ENCODE peak calls at places on chromosome 17, in seven cellular contexts. L, Q, U, B, Y, A and H are unnamed samples.

GRCh38 chr17:68356520-68356919 is 65.2 kb downstream of the ARSG start:
- DNase-seq in Y (no peak), Q (no peak), B (no peak), U (no peak), L (no peak), A (no peak), H (peak; percentile 37)

GRCh38 chr17:72619976-72620650 is 472.4 kb downstream of the SLC39A11 start:
- DNase-seq in L (no peak), Y (no peak), A (no peak), Q (no peak), B (no peak), U (no peak), H (no peak)

GRCh38 chr17:71023631-71024030 is 854.3 kb downstream of the KCNJ2 start:
- DNase-seq in L (no peak), A (no peak), Q (no peak), Y (no peak), U (no peak), B (no peak), H (no peak)

GRCh38 chr17:31859487-31860008 is 504 bp upstream of the COPRS start:
- DNase-seq in Q (no peak), U (no peak), B (no peak), A (no peak), Y (no peak), L (no peak), H (no peak)

GRCh38 chr17:40452921-40453378 is 9.7 kb downstream of the IGFBP4 start:
- DNase-seq in U (no peak), A (no peak), L (no peak), B (no peak), Y (no peak), Q (peak; percentile 36), H (no peak)

GRCh38 chr17:44043326-44043725 is 23.1 kb downstream of the LSM12 start:
- DNase-seq in Q (no peak), Y (no peak), U (no peak), L (no peak), A (no peak), B (no peak), H (no peak)

GRCh38 chr17:16286947-16287562 is 66.2 kb downstream of the CENPV start:
- DNase-seq in Y (no peak), B (no peak), L (peak; percentile 19), U (no peak), Q (no peak), A (no peak), H (peak; percentile 31)

GRCh38 chr17:600576-601301 is 113.9 kb downstream of the VPS53 start:
- DNase-seq in U (no peak), A (no peak), B (no peak), Q (no peak), L (no peak), Y (no peak), H (peak; percentile 18)

GRCh38 chr17:16377804-16378400 is 3.0 kb upstream of the UBB start:
- DNase-seq in Q (no peak), U (no peak), Y (no peak), L (no peak), A (peak; percentile 56), B (no peak), H (no peak)

GRCh38 chr17:679491-679890 is 35.1 kb downstream of the VPS53 start:
- DNase-seq in Y (no peak), A (no peak), U (no peak), B (no peak), Q (no peak), L (no peak), H (no peak)

GRCh38 chr17:31313982-31314787 is at the start of gene EVI2B:
- DNase-seq in L (no peak), B (no peak), Y (no peak), Q (no peak), U (no peak), A (no peak), H (no peak)

GRCh38 chr17:76469076-76469990 is 1.9 kb downstream of the AANAT start:
- DNase-seq in B (no peak), Q (no peak), L (no peak), A (no peak), Y (no peak), U (no peak), H (no peak)

GRCh38 chr17:28385037-28385797 is 13.7 kb downstream of the SARM1 start:
- DNase-seq in B (no peak), A (no peak), Q (peak; percentile 64), Y (no peak), L (no peak), U (peak; percentile 44), H (peak; percentile 42)

GRCh38 chr17:77810536-77810935 is 148.0 kb upstream of the TNRC6C start:
- DNase-seq in Y (no peak), B (no peak), A (no peak), L (no peak), U (peak; percentile 80), Q (no peak), H (peak; percentile 26)

GRCh38 chr17:66525338-66525737 is 222.9 kb downstream of the PRKCA start:
- DNase-seq in U (no peak), Y (no peak), Q (no peak), B (no peak), L (no peak), A (no peak), H (no peak)

GRCh38 chr17:37614391-37614790 is 5.2 kb upstream of the SYNRG start:
- DNase-seq in U (no peak), L (no peak), Q (no peak), Y (no peak), A (no peak), B (no peak), H (no peak)

GRCh38 chr17:57372156-57372555 is 115.8 kb downstream of the MSI2 start:
- DNase-seq in U (no peak), Y (no peak), A (peak; percentile 80), Q (no peak), B (no peak), L (no peak), H (no peak)

GRCh38 chr17:74739227-74739831 is 2.3 kb downstream of the RAB37 start:
- DNase-seq in L (no peak), Q (no peak), A (no peak), B (no peak), Y (no peak), U (no peak), H (no peak)

GRCh38 chr17:80060629-80061028 is 24.2 kb downstream of the CCDC40 start:
- DNase-seq in L (no peak), Y (no peak), B (no peak), Q (no peak), U (no peak), A (no peak), H (no peak)

GRCh38 chr17:56292628-56293027 is 139.4 kb downstream of the ANKFN1 start:
- DNase-seq in U (no peak), Y (no peak), B (no peak), L (no peak), Q (no peak), A (no peak), H (no peak)

GRCh38 chr17:37361543-37361942 is 14.2 kb upstream of the C17orf78 start:
- DNase-seq in U (no peak), B (no peak), Q (no peak), L (no peak), Y (no peak), A (no peak), H (no peak)

GRCh38 chr17:79400989-79401703 is 209.7 kb downstream of the RBFOX3 start:
- DNase-seq in B (peak; percentile 95), U (no peak), A (peak; percentile 94), Y (peak; percentile 47), Q (peak; percentile 77), L (peak; percentile 66), H (peak; percentile 72)

GRCh38 chr17:76202516-76202915 is 37.8 kb downstream of the RNF157 start:
- DNase-seq in B (no peak), L (no peak), Y (no peak), U (no peak), A (no peak), Q (no peak), H (no peak)

GRCh38 chr17:229130-229944 is 47.9 kb upstream of the DOC2B start:
- DNase-seq in Y (no peak), U (peak; percentile 45), B (no peak), A (no peak), Q (no peak), L (no peak), H (peak; percentile 2)

GRCh38 chr17:49381793-49382192 is 19.7 kb upstream of the ZNF652 start:
- DNase-seq in U (no peak), A (no peak), Q (no peak), B (no peak), L (no peak), Y (no peak), H (no peak)
- TF ChIP-seq EP300 in U (no peak), A (no peak), Q (no peak), B (no peak), L (no peak), Y (no peak), H (no peak)

DNA sequence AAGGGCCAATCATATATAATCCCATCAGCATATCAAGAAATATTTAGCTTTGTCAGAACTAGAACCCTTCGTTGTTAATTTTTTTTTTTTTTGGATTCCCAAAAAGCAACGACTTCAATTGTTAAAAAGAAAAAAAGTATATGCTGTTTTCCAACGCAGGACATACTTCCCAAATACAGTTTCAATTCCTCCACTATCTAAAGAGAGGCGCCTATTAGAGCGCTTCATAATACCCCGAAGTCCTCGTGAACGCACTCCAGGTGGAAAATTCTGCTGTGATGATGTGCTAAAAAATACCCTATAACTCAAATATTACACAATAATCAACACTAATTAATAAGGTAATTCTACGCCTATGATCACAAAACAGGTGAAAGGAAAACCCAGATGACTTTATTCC is 20.8 kb downstream of the GNA13 start:
- DNase-seq in U (no peak), B (no peak), Q (no peak), Y (no peak), A (no peak), L (no peak), H (no peak)
- H3K4me1 ChIP-seq in U (peaks cover 53% of the 10 kb centered on the region), B (peaks cover 3% of the 10 kb centered on the region), Q (peaks cover 41% of the 10 kb centered on the region), Y (no peaks in the 10 kb centered on the region), A (peaks cover 6% of the 10 kb centered on the region), L (peaks cover 64% of the 10 kb centered on the region), H (peaks cover 38% of the 10 kb centered on the region)

DNA sequence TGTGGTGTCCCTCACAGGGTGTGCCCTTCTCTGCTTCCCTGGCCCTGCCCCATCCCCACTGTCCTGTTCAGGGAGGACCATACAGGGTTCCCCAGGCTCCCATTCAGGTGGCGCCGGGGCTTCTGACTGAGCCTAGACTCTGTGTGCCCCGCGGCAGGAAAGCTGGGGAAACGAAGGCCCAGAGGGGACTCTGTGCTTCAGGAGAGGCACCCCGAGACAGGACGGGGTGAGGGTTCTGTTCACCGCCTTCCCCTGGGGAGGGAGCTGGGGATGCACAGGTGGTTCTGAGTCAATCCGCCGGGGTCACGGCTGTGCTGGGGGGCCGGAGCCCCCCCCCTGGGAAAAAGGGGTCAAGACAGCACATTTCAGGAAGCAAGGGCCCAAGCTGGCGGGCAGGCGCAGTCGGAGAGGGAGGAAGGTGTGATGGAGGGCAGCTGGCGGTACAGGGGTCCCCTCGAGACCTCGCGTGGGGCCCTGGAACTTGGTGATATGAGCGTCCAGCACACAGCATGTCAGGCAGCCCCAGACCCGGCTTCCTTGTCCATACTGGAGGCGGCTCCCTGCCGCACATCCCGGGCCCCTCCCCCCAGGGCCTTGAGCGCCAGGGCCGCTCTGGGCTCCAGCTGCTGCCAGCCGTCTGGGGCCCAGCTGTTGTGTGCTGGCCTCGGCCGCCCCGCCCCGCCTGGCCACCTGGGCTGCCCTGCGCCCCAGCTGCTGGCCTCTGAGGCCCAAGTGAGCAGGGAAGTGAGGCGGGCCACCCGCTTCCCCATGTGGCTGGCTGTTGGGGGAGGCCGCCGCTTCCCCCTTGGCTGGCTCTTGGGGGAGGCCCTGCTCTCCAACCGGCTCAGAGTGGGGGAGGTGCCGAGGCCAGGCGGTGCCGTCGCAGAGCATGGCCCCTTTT is 5.6 kb upstream of the NOTUM start:
- DNase-seq in Q (peak; percentile 59), L (no peak), B (no peak), U (no peak), A (no peak), Y (no peak), H (peak; percentile 70)
- TF ChIP-seq EP300 in Q (no peak), L (no peak), B (no peak), U (no peak), A (no peak), Y (no peak), H (no peak)

GRCh38 chr17:50207792-50208567 is 6.5 kb upstream of the COL1A1 start:
- DNase-seq in L (no peak), A (no peak), Y (no peak), B (no peak), Q (no peak), U (no peak), H (no peak)
- H3K4me1 ChIP-seq in L (peaks cover 94% of the 10 kb centered on the region), A (peaks cover 27% of the 10 kb centered on the region), Y (peaks cover 18% of the 10 kb centered on the region), B (peaks cover 58% of the 10 kb centered on the region), Q (peaks cover 19% of the 10 kb centered on the region), U (peaks cover 78% of the 10 kb centered on the region), H (peaks cover 49% of the 10 kb centered on the region)